ENCODE peak calls at places on chromosomes 13 and 19, in four cellular contexts. V is K562, U is HepG2, F is WTC11. Y is an unnamed sample.

GRCh38 chr13:51674276-51674675 is 90.0 kb downstream of the WDFY2 start:
- DNase-seq in F (peak), U (no peak), V (no peak), Y (no peak)

GRCh38 chr13:99985243-99985874 is 3.8 kb downstream of the ZIC2 start:
- DNase-seq in F (peak), U (no peak), V (no peak), Y (no peak)

GRCh38 chr19:17358395-17358794 is 18.7 kb downstream of the PLVAP start:
- DNase-seq in F (no peak), U (no peak), V (peak), Y (no peak)

GRCh38 chr19:1233361-1233667 is 4.5 kb downstream of the CBARP start:
- DNase-seq in F (no peak), V (no peak), U (no peak), Y (no peak)

GRCh38 chr19:29467824-29468401 is 57.9 kb upstream of the VSTM2B start:
- DNase-seq in F (peak), V (peak), U (peak), Y (peak)

GRCh38 chr19:38841787-38842438 is 7.9 kb downstream of the HNRNPL start:
- DNase-seq in V (peak), U (no peak), F (no peak), Y (no peak)

GRCh38 chr13:90454002-90454636 is 893.4 kb upstream of the MIR17HG start:
- DNase-seq in V (no peak), U (no peak), F (no peak), Y (no peak)

GRCh38 chr19:19817357-19817756 is 4.2 kb downstream of the ZNF506 start:
- DNase-seq in V (no peak), U (no peak), F (no peak), Y (no peak)

GRCh38 chr19:46428278-46429141 is at the start of gene PNMA8C:
- DNase-seq in U (no peak), V (peak), F (peak), Y (no peak)

GRCh38 chr19:4057913-4058695 is 8.6 kb downstream of the ZBTB7A start:
- DNase-seq in U (peak), F (no peak), V (peak), Y (no peak)

GRCh38 chr19:55118401-55118991 is 1.1 kb upstream of the PPP1R12C start:
- DNase-seq in F (peak), U (no peak), V (peak), Y (peak)

GRCh38 chr13:99871249-99871898 is 100.2 kb downstream of the ZIC5 start:
- DNase-seq in V (no peak), F (no peak), U (no peak), Y (no peak)

GRCh38 chr13:112510002-112510780 is 77.8 kb downstream of the TUBGCP3 start:
- DNase-seq in U (peak), V (peak), F (peak), Y (peak)

GRCh38 chr19:5926641-5927438 is 12.8 kb downstream of the CAPS start:
- DNase-seq in U (no peak), F (no peak), V (no peak), Y (no peak)

GRCh38 chr19:33267706-33268105 is 34.6 kb downstream of the CEBPA start:
- DNase-seq in U (no peak), V (no peak), F (no peak), Y (no peak)

GRCh38 chr13:99970761-99971575 is 599 bp downstream of the ZIC5 start:
- DNase-seq in F (peak), U (no peak), V (peak), Y (peak)

GRCh38 chr13:111664060-111664459 is 343.6 kb downstream of the TEX29 start:
- DNase-seq in V (no peak), F (no peak), U (no peak), Y (no peak)

GRCh38 chr19:35090160-35090794 is 25.3 kb upstream of the FXYD3 start:
- DNase-seq in V (peak), F (peak), U (peak), Y (peak)

GRCh38 chr13:46165485-46166220 is 16.3 kb downstream of the LCP1 start:
- DNase-seq in F (no peak), V (no peak), U (no peak), Y (no peak)

GRCh38 chr13:63540042-63540441 is 2124.4 kb upstream of the PCDH20 start:
- DNase-seq in V (no peak), U (no peak), F (no peak), Y (no peak)

GRCh38 chr19:51696606-51697005 is 3.5 kb downstream of the SPACA6 start:
- DNase-seq in V (no peak), F (no peak), U (no peak), Y (no peak)

GRCh38 chr13:49690133-49690989 is 925 bp downstream of the EBPL start:
- DNase-seq in V (peak), U (peak), F (no peak), Y (peak)

GRCh38 chr13:26052136-26052736 is 420 bp upstream of the SHISA2 start:
- DNase-seq in F (no peak), U (no peak), V (no peak), Y (no peak)

GRCh38 chr19:1665565-1666047 is 13.2 kb upstream of the TCF3 start:
- DNase-seq in U (no peak), V (peak), F (no peak), Y (no peak)

GRCh38 chr19:44570984-44571684 is 41.7 kb upstream of the CEACAM20 start:
- DNase-seq in F (peak), V (peak), U (peak), Y (peak)

GRCh38 chr19:5083547-5083965 is 114.6 kb downstream of the KDM4B start:
- DNase-seq in V (no peak), F (no peak), U (no peak), Y (no peak)

GRCh38 chr19:35029737-35030256 is 473 bp upstream of the SCN1B start:
- DNase-seq in F (no peak), V (peak), U (no peak), Y (peak)

GRCh38 chr19:35767288-35768081 is 7.9 kb upstream of the ARHGAP33 start:
- DNase-seq in V (peak), F (peak), U (peak), Y (no peak)

GRCh38 chr13:76398426-76398825 is 487.8 kb downstream of the KCTD12 start:
- DNase-seq in V (no peak), U (no peak), F (no peak), Y (no peak)

GRCh38 chr13:41577437-41577836 is 120.1 kb downstream of the RGCC start:
- DNase-seq in V (no peak), F (no peak), U (no peak), Y (no peak)

GRCh38 chr13:114203536-114203935 is 24.5 kb downstream of the CFAP97D2 start:
- DNase-seq in V (no peak), F (no peak), U (no peak), Y (no peak)

GRCh38 chr19:11264452-11265176 is 2.3 kb upstream of the DOCK6 start:
- DNase-seq in U (peak), V (no peak), F (peak), Y (no peak)
- TF ChIP-seq ELF4 in U (no peak), V (no peak), F (no peak), Y (no peak)

GRCh38 chr19:48244289-48244688 is 11.4 kb downstream of the CARD8 start:
- DNase-seq in U (no peak), F (no peak), V (no peak), Y (no peak)
- TF ChIP-seq ELF4 in U (no peak), F (no peak), V (no peak), Y (no peak)

DNA sequence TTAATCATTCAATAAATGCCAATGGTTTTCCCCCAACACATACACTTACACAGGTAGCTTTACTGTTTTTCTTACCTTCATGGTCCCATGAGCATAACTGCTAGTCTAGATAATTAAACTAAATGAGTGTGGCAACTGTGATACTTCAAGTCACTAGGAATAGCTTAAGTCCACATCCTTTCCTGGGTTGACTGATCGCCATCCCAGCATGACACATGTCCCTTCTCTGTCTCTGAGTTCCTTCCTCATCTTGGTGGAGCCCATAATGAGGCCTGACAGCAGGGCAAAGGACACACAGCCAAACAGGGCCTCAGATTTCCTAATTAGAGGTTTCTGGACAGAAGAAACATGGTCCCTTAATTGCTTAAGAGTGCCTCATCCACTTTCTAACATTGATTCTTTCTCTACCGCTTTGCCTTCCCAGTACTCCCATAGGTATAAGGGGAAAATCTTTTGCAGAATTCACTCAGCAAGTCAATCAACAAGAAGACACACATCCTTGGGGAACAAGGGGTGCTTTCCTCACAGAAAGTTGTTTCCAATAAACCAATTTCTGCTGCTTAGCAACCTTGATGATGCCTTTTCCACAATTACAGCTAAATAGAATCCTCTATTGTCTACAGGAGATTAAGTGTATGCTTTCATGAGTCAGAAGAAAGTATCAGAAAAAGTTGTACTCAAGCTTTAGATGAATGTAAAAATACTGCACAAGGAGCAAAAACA is 208.3 kb upstream of the SERP2 start:
- DNase-seq in F (no peak), V (no peak), U (no peak), Y (no peak)
- TF ChIP-seq ELF4 in F (no peak), V (no peak), U (no peak), Y (no peak)

DNA sequence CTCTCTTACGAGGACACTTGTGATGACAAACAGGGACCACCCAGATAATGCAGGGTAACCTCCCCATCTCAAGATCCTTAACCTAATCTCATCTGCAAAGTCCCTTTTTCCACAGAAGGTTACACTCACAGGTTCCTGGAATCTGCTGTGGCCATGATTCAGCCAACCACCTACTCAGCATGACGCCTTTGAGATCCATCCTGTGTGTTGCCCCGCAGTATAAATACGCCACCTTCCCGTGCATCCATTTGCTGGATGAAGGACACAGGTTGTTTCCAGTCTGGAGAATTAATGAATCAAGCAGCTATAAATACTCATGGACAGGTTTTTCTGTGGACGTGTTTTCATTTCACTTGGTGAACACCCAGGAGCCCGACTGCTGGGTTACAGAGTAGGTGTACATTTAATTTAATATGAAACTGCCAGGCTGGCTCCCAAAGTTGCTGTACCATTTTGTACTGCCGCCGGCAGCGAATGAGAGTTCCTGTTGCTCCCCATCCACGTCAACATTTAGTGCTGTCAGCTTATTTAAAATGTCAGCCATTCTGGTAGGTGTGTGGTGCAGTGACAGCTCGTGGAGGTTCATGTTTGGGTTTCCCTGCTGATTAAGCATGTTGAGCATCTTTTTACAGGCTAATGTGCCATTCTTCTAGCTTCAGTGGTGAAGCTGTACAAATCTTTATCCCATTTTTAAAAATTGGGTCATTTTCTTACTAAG is 40.2 kb downstream of the ELL start:
- DNase-seq in F (no peak), V (no peak), U (no peak), Y (no peak)
- TF ChIP-seq ELF4 in F (no peak), V (no peak), U (no peak), Y (no peak)

DNA sequence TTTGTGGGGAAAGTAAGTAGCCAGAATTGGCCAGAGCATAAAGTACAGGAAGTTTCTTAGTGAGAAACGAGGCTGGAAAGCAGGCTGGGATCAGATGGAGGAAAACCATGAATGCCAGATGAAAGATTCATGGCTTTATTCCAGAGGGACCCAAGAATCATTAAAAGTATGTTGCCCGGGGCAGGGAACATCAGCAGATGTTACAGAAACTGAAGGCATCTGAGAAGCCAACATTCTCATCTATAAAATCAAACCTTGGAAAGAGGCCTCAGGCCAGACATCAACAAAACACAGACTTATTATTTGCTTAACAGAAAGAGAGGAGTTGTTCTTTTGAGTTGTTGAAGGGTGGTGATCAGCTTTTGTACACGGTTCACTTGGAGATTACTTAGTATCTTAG is 543.6 kb downstream of the RFC3 start:
- DNase-seq in F (no peak), V (no peak), U (no peak), Y (no peak)
- TF ChIP-seq ELF4 in F (no peak), V (no peak), U (no peak), Y (no peak)

GRCh38 chr13:48429036-48429435 is 16.1 kb upstream of the LPAR6 start:
- DNase-seq in F (no peak), V (no peak), U (no peak), Y (no peak)

GRCh38 chr13:48429886-48430285 is 17.0 kb upstream of the LPAR6 start:
- DNase-seq in V (no peak), F (no peak), U (no peak), Y (no peak)

GRCh38 chr13:48434203-48434602 is 21.3 kb upstream of the LPAR6 start:
- DNase-seq in V (no peak), U (no peak), F (no peak), Y (no peak)

GRCh38 chr13:48431987-48432615 is 19.2 kb upstream of the LPAR6 start:
- DNase-seq in V (no peak), U (peak), F (no peak), Y (no peak)

GRCh38 chr13:48431431-48431830 is 18.5 kb upstream of the LPAR6 start:
- DNase-seq in U (peak), V (no peak), F (no peak), Y (no peak)
- TF ChIP-seq ELF4 in U (no peak), V (no peak), F (no peak), Y (no peak)

GRCh38 chr19:13050274-13050673 is 52.4 kb downstream of the LYL1 start:
- DNase-seq in F (no peak), V (no peak), U (no peak), Y (no peak)

GRCh38 chr19:13053238-13053637 is 49.4 kb downstream of the LYL1 start:
- DNase-seq in V (no peak), U (no peak), F (no peak), Y (no peak)

GRCh38 chr19:13052447-13053232 is 50.0 kb downstream of the LYL1 start:
- DNase-seq in F (no peak), U (no peak), V (no peak), Y (no peak)

GRCh38 chr19:13053761-13054604 is 48.7 kb downstream of the LYL1 start:
- DNase-seq in V (no peak), F (peak), U (peak), Y (no peak)

DNA sequence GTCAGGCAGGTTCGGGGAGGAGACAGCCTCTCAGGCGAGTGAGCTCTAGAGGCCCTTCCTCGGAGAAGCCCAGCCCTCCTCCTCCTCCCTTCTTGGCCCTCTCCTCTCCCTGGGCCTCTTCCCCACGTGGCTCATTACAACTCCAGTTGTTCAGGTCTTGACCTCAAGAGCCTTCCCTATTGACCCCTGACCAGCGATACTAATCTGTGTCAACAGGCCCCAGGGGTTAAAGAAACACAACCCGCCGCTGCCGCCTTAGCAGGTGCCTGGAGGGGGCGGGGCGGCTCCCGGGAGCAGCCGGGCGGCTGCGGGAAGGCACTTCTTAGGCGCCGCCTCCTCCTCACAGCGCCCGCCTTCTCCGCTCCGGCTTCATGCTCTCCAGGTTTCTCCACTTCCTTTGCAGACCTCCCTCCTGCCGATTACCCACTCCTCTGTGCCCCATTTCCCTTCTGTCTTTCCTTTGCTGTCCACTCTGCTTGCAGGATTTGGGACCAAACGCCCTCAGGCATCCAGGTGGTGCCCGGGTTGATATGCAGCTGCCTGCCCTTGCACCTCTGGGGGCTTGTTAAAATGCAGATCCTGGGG is 51.0 kb downstream of the LYL1 start:
- DNase-seq in V (peak), U (peak), F (peak), Y (peak)
- TF ChIP-seq ELF4 in V (no peak), U (no peak), F (no peak), Y (no peak)

GRCh38 chr19:48746738-48747575 is at the start of gene IZUMO1:
- DNase-seq in U (no peak), F (peak), V (peak), Y (peak)
- TF ChIP-seq ELF4 in U (no peak), F (no peak), V (no peak), Y (peak)

GRCh38 chr19:8487137-8487851 is 15.1 kb downstream of the PRAM1 start:
- DNase-seq in F (no peak), U (no peak), V (no peak), Y (no peak)
- TF ChIP-seq ELF4 in F (no peak), U (no peak), V (no peak), Y (no peak)

Y was measured in HEK293T.